ENCODE peak calls at places on chromosomes 11 and 22, in seven cellular contexts. C is IMR-90, Q is H9, H is mesendoderm, G is H1, W is neuronal stem cell, R is trophoblast cell. V is an unnamed sample.

GRCh38 chr22:19559324-19559811 is 35.2 kb upstream of the CLDN5 start:
- DNase-seq in R (no peak), G (no peak), Q (peak), C (no peak), H (peak), W (no peak), V (no peak)

GRCh38 chr11:67238894-67239794 is 27.1 kb upstream of the GRK2 start:
- DNase-seq in C (peak), R (peak), W (no peak), H (peak), Q (no peak), G (no peak), V (peak)

GRCh38 chr11:44457862-44458261 is 107.6 kb upstream of the CD82 start:
- DNase-seq in W (no peak), H (no peak), Q (no peak), C (no peak), R (no peak), G (no peak), V (no peak)

GRCh38 chr11:74720596-74721478 is 10.4 kb downstream of the CHRDL2 start:
- DNase-seq in R (peak), W (no peak), C (peak), G (no peak), Q (no peak), H (peak), V (peak)

GRCh38 chr22:40179535-40179934 is 1.8 kb downstream of the TNRC6B start:
- DNase-seq in W (no peak), R (no peak), G (no peak), Q (no peak), C (no peak), H (peak), V (no peak)

GRCh38 chr22:45129703-45130524 is 33.8 kb upstream of the NUP50 start:
- DNase-seq in C (no peak), G (no peak), W (no peak), H (no peak), Q (no peak), R (peak), V (no peak)

GRCh38 chr11:12063251-12063650 is 47.1 kb upstream of the MICAL2 start:
- DNase-seq in R (no peak), W (no peak), H (no peak), C (no peak), Q (no peak), G (no peak), V (no peak)

GRCh38 chr22:41343717-41344116 is 38.0 kb upstream of the TEF start:
- DNase-seq in G (no peak), Q (no peak), W (no peak), C (no peak), H (no peak), R (no peak), V (no peak)

GRCh38 chr11:129620705-129621104 is 194.9 kb upstream of the TMEM45B start:
- DNase-seq in W (no peak), H (no peak), R (no peak), C (no peak), G (no peak), Q (no peak), V (no peak)

GRCh38 chr11:126188332-126189108 is 22.9 kb downstream of the RPUSD4 start:
- DNase-seq in Q (no peak), C (no peak), H (no peak), G (no peak), R (no peak), W (no peak), V (no peak)

GRCh38 chr11:104529213-104529612 is 365.3 kb upstream of the PDGFD start:
- DNase-seq in R (no peak), C (no peak), W (no peak), G (no peak), Q (no peak), H (no peak), V (no peak)

GRCh38 chr22:17969732-17970131 is 54.6 kb downstream of the MICAL3 start:
- DNase-seq in W (no peak), C (peak), H (peak), Q (no peak), G (no peak), R (peak), V (peak)
- H3K4me2 ChIP-seq in W (no peak), C (peak), H (no peak), Q (no peak), G (no peak), R (no peak), V (peak)

DNA sequence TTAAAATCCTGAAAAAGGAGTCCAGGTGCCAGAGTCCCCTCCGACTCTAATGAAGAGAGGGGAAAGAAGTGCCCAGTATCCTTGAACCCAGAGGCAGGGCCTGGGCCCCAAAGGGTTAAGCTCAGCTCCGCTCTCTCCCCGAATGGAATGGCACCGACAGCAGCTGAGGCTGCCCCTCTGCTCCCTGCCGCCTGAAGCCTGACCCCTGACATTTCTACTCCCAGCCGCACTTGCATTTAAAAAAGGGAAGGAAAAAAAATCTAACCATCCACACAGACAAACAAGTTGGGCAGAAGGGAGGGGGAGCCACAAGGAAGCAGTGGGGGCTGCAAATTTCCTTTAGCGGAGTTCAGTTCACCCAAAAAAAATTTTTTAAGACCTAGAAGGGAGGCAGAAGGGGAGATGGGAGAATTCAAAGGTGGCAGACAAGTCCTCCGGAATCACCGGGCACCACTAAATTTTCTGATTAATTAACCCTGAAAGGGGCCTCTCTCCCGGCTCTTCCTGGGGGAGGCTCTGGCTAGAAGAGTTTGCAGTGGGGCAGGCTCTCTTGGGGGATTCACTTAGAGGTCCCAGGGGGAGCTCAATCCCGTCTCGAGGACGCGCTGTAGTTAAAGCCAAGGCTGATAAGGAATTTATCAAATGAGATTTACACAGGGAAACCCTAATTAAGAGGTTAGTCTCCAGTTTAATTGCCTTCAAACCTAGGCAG is 25.7 kb downstream of the MN1 start:
- DNase-seq in G (no peak), C (no peak), R (no peak), H (no peak), Q (peak), W (peak), V (no peak)
- H2BK5ac ChIP-seq in G (peak), C (no peak), R (peak), H (no peak), Q (no peak), W (peak), V (no peak)

GRCh38 chr11:64101461-64101860 is 64.5 kb downstream of the MACROD1 start:
- DNase-seq in W (no peak), H (no peak), Q (no peak), R (no peak), G (no peak), C (no peak), V (no peak)

GRCh38 chr11:64100345-64100744 is 64.6 kb downstream of the FLRT1 start:
- DNase-seq in G (no peak), Q (peak), H (peak), C (no peak), R (no peak), W (no peak), V (no peak)

GRCh38 chr11:64102005-64102738 is 63.7 kb downstream of the MACROD1 start:
- DNase-seq in H (no peak), W (no peak), R (no peak), C (no peak), G (no peak), Q (no peak), V (no peak)

GRCh38 chr11:64099436-64099835 is 63.7 kb downstream of the FLRT1 start:
- DNase-seq in R (no peak), Q (no peak), H (no peak), W (no peak), C (no peak), G (no peak), V (no peak)

GRCh38 chr11:64100782-64101358 is 65.0 kb downstream of the MACROD1 start:
- DNase-seq in W (no peak), C (no peak), H (no peak), R (no peak), Q (no peak), G (no peak), V (no peak)
- H3K4me2 ChIP-seq in W (no peak), C (no peak), H (no peak), R (no peak), Q (no peak), G (no peak), V (no peak)

DNA sequence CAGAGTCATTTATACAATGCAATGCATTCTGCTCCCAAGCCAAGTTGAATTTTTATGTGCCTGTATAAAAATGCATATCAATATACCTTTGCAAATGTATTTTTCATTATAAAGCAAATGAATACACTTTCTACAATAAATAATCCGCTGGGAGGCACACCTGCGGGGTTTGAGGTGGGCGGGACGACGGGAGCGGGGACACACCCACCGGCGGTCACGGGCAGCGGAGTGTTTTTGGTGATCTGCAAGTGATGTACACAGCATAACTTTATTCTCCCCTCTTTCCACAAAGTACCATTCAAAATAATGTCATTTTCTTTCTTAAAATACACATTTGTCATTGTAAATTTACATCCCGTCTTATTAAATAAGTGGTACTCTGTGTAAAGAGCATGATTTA is 54.1 kb downstream of the BRD1 start:
- DNase-seq in Q (no peak), R (no peak), C (no peak), G (no peak), W (no peak), H (no peak), V (no peak)
- H2BK5ac ChIP-seq in Q (no peak), R (no peak), C (no peak), G (no peak), W (no peak), H (no peak), V (no peak)

DNA sequence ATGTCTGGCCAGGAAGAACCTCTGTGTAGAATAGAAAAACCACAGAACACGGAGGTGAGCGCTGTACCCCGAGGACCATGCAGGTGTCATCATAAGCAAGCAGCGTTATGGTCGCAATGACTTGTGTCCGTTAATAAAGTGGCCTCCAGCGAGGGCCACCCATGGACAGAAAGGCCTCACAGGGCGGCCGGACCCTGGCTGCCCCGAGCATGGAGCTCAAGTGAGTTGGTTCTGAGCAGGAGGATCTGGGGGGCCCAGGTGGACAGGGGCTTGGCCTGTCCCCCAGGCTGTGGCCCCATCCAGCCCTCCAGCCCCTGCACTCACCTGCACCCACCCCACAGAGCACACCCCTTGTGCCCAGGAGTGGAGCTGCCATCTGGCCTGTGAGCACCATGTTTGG is 133.8 kb downstream of the BRD1 start:
- DNase-seq in H (no peak), Q (no peak), W (no peak), C (no peak), R (no peak), G (no peak), V (no peak)
- H3K4me2 ChIP-seq in H (no peak), Q (no peak), W (no peak), C (no peak), R (no peak), G (no peak), V (no peak)

DNA sequence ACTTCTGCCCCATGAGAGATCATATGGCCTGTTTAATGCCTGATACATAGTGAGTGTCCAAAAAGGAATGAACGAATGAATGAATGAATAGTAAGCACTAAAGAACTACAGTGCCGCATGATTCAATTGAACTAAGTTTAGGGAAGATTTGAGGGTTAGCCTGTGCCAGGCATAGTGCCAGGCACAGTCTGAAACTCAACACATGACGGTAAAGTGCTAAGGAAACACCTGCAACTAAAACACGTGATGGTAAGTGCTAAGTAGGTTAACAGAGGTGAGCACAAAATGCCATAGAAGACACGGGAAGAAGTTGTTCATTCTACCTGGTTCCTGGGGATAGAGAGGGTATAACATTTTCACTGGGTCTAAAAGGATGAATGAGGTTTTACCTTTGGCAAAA is 93.5 kb upstream of the DBX1 start:
- DNase-seq in C (no peak), G (no peak), W (no peak), Q (no peak), R (no peak), H (no peak), V (no peak)
- H2BK5ac ChIP-seq in C (no peak), G (no peak), W (no peak), Q (no peak), R (no peak), H (no peak), V (no peak)

GRCh38 chr11:3860360-3860759 is 4.9 kb downstream of the STIM1 start:
- DNase-seq in Q (no peak), W (no peak), G (no peak), R (no peak), H (no peak), C (peak), V (no peak)
- H3K4me2 ChIP-seq in Q (no peak), W (no peak), G (no peak), R (no peak), H (no peak), C (no peak), V (no peak)

DNA sequence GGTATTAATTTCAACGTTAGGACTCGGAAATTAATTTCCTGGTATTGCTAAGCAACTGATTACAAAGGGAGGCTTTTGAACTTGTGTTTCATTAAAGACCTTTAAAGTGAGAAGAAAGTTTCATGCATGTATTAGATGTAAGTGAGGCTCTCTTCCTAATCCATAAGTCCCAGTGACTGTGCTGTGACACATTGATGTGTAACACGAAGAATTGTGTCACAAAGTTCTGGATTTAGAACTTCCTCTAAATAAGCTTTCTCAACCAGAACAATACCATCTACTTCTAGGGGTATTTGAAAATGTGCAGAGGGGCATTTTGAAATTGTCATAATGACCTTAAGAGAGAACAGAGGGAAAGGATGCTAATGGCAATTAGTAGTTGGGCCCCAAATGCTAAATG is 14.4 kb downstream of the DCUN1D5 start:
- DNase-seq in R (peak), C (no peak), Q (no peak), G (no peak), H (no peak), W (no peak), V (no peak)
- H2BK5ac ChIP-seq in R (no peak), C (no peak), Q (no peak), G (no peak), H (no peak), W (no peak), V (no peak)